ENCODE peak calls at places on chromosomes 12 and 14, in ten cellular contexts. N, Y, K, I, F, M, D, C, V and R are unnamed samples.

GRCh38 chr12:31324845-31325523 is 966 bp downstream of the SINHCAF start:
- DNase-seq in N (peak; percentile 46), Y (peak; percentile 73), K (no peak), I (peak; percentile 60), F (peak; percentile 49), M (peak; percentile 66), D (peak; percentile 54), C (peak; percentile 16), V (peak; percentile 77), R (peak; percentile 42)

GRCh38 chr14:91341331-91342242 is 76.0 kb downstream of the CCDC88C start:
- DNase-seq in N (no peak), Y (no peak), K (no peak), I (no peak), F (no peak), M (no peak), D (no peak), C (no peak), V (no peak), R (no peak)

GRCh38 chr14:82951171-82951570 is 1417.5 kb upstream of the SEL1L start:
- DNase-seq in N (no peak), Y (no peak), K (no peak), I (no peak), F (no peak), M (no peak), D (no peak), C (no peak), V (no peak), R (no peak)

GRCh38 chr14:88422919-88423318 is 37.5 kb downstream of the SPATA7 start:
- DNase-seq in N (no peak), Y (no peak), K (peak; percentile 20), I (no peak), F (peak; percentile 88), M (peak; percentile 76), D (no peak), C (no peak), V (no peak), R (peak; percentile 34)

GRCh38 chr14:21860172-21860571 is 186.6 kb upstream of the OR4E1 start:
- DNase-seq in N (peak; percentile 8), Y (no peak), K (no peak), I (peak; percentile 75), F (no peak), M (peak; percentile 1), D (no peak), C (no peak), V (peak; percentile 46), R (no peak)

GRCh38 chr14:89277229-89277628 is 139.8 kb downstream of the FOXN3 start:
- DNase-seq in N (no peak), Y (no peak), K (no peak), I (no peak), F (no peak), M (no peak), D (no peak), C (no peak), V (peak; percentile 22), R (no peak)

GRCh38 chr14:92397140-92397815 is 74.3 kb downstream of the SLC24A4 start:
- DNase-seq in N (no peak), Y (no peak), K (no peak), I (peak; percentile 48), F (peak; percentile 62), M (peak; percentile 76), D (no peak), C (no peak), V (no peak), R (peak; percentile 62)

GRCh38 chr14:104382361-104383087 is 197.0 kb upstream of the C14orf180 start:
- DNase-seq in N (no peak), Y (no peak), K (no peak), I (no peak), F (no peak), M (no peak), D (peak; percentile 70), C (no peak), V (no peak), R (no peak)

GRCh38 chr12:108565976-108566375 is 3.6 kb downstream of the ISCU start:
- DNase-seq in N (no peak), Y (no peak), K (no peak), I (no peak), F (peak; percentile 73), M (peak; percentile 93), D (peak; percentile 88), C (peak; percentile 52), V (peak; percentile 84), R (peak; percentile 90)

GRCh38 chr12:12735301-12735700 is 18.1 kb downstream of the CDKN1B start:
- DNase-seq in N (no peak), Y (no peak), K (no peak), I (no peak), F (no peak), M (peak; percentile 73), D (no peak), C (no peak), V (no peak), R (no peak)

GRCh38 chr12:64900540-64900939 is 76.1 kb downstream of the TBC1D30 start:
- DNase-seq in N (no peak), Y (no peak), K (no peak), I (no peak), F (peak; percentile 76), M (peak; percentile 52), D (no peak), C (no peak), V (no peak), R (no peak)

GRCh38 chr12:30286345-30286926 is 409.2 kb downstream of the IPO8 start:
- DNase-seq in N (no peak), Y (no peak), K (no peak), I (peak; percentile 55), F (peak; percentile 42), M (peak; percentile 27), D (no peak), C (no peak), V (no peak), R (peak; percentile 40)

GRCh38 chr14:106879241-106879640 is 1352.9 kb downstream of the TMEM121 start:
- DNase-seq in N (no peak), Y (no peak), K (no peak), I (no peak), F (no peak), M (peak; percentile 20), D (no peak), C (no peak), V (peak; percentile 82), R (peak; percentile 41)

GRCh38 chr14:78848234-78848820 is 678.2 kb downstream of the NRXN3 start:
- DNase-seq in N (peak; percentile 71), Y (no peak), K (no peak), I (peak; percentile 75), F (peak; percentile 31), M (peak; percentile 29), D (no peak), C (no peak), V (peak; percentile 49), R (peak; percentile 22)

GRCh38 chr12:62632521-62632920 is 165.9 kb downstream of the MON2 start:
- DNase-seq in N (peak; percentile 45), Y (no peak), K (no peak), I (peak; percentile 59), F (no peak), M (peak; percentile 74), D (no peak), C (no peak), V (no peak), R (no peak)

GRCh38 chr12:113955109-113955970 is 10.8 kb downstream of the RBM19 start:
- DNase-seq in N (peak; percentile 54), Y (no peak), K (no peak), I (peak; percentile 60), F (peak; percentile 7), M (peak; percentile 12), D (no peak), C (no peak), V (peak; percentile 51), R (peak; percentile 28)

GRCh38 chr12:51013441-51013840 is 12.7 kb downstream of the SLC11A2 start:
- DNase-seq in N (no peak), Y (no peak), K (no peak), I (no peak), F (no peak), M (no peak), D (no peak), C (no peak), V (no peak), R (no peak)

GRCh38 chr12:67442896-67443295 is 173.7 kb downstream of the CAND1 start:
- DNase-seq in N (no peak), Y (no peak), K (no peak), I (no peak), F (no peak), M (no peak), D (no peak), C (no peak), V (no peak), R (no peak)

GRCh38 chr12:93521225-93521854 is 51.1 kb upstream of the SOCS2 start:
- DNase-seq in N (no peak), Y (no peak), K (no peak), I (no peak), F (peak; percentile 19), M (peak; percentile 68), D (no peak), C (no peak), V (no peak), R (no peak)

GRCh38 chr12:118332511-118332910 is 40.2 kb downstream of the TAOK3 start:
- DNase-seq in N (no peak), Y (no peak), K (no peak), I (no peak), F (peak; percentile 52), M (no peak), D (no peak), C (no peak), V (no peak), R (no peak)

GRCh38 chr14:99267871-99268775 is 3.9 kb downstream of the BCL11B start:
- DNase-seq in N (no peak), Y (no peak), K (no peak), I (peak; percentile 63), F (no peak), M (no peak), D (no peak), C (no peak), V (peak; percentile 45), R (no peak)

GRCh38 chr14:64704145-64704742 is at the start of gene PLEKHG3:
- DNase-seq in N (peak; percentile 92), Y (peak; percentile 87), K (peak; percentile 26), I (peak; percentile 94), F (peak; percentile 69), M (peak; percentile 68), D (peak; percentile 89), C (no peak), V (peak; percentile 82), R (peak; percentile 53)

GRCh38 chr14:52110441-52111086 is 41.7 kb upstream of the NID2 start:
- DNase-seq in N (no peak), Y (no peak), K (peak; percentile 55), I (no peak), F (peak; percentile 88), M (no peak), D (no peak), C (no peak), V (no peak), R (no peak)

GRCh38 chr14:23404331-23404900 is 3.7 kb downstream of the MYH6 start:
- DNase-seq in N (no peak), Y (no peak), K (no peak), I (no peak), F (no peak), M (no peak), D (no peak), C (no peak), V (no peak), R (peak; percentile 0)

GRCh38 chr12:102374190-102374589 is 106.2 kb downstream of the IGF1 start:
- DNase-seq in N (no peak), Y (no peak), K (no peak), I (no peak), F (peak; percentile 30), M (no peak), D (no peak), C (no peak), V (no peak), R (no peak)

GRCh38 chr14:71758198-71758955 is 173.9 kb upstream of the RGS6 start:
- DNase-seq in N (no peak), Y (no peak), K (no peak), I (no peak), F (no peak), M (no peak), D (no peak), C (no peak), V (no peak), R (no peak)

GRCh38 chr14:54580933-54581332 is 14.0 kb downstream of the SAMD4A start:
- DNase-seq in N (no peak), Y (no peak), K (no peak), I (no peak), F (no peak), M (no peak), D (no peak), C (no peak), V (no peak), R (no peak)

GRCh38 chr12:98745578-98746391 is 100.7 kb downstream of the APAF1 start:
- DNase-seq in N (peak; percentile 33), Y (no peak), K (no peak), I (no peak), F (peak; percentile 11), M (peak; percentile 11), D (no peak), C (no peak), V (no peak), R (no peak)